ENCODE peak calls at places on chromosomes 12 and 14, in five cellular contexts. Q, X, V, T and D are unnamed samples.

GRCh38 chr12:67925077-67925476 is 64.2 kb upstream of the IFNG-AS1 start:
- DNase-seq in T (peak), X (no peak), V (no peak), Q (no peak), D (no peak)

GRCh38 chr12:1360812-1361211 is 233.6 kb downstream of the FBXL14 start:
- DNase-seq in X (no peak), T (no peak), Q (no peak), V (no peak), D (no peak)

GRCh38 chr14:90903101-90903500 is 86.9 kb upstream of the TTC7B start:
- DNase-seq in X (no peak), Q (peak), V (no peak), T (peak), D (no peak)

GRCh38 chr14:64423987-64424386 is 35.8 kb downstream of the MTHFD1 start:
- DNase-seq in X (no peak), T (peak), Q (no peak), V (no peak), D (no peak)

GRCh38 chr12:121980211-121980891 is 41.3 kb upstream of the BCL7A start:
- DNase-seq in T (no peak), X (no peak), Q (no peak), V (no peak), D (no peak)

GRCh38 chr14:88325883-88326282 is 2.8 kb upstream of the KCNK10 start:
- DNase-seq in T (no peak), V (no peak), X (no peak), Q (no peak), D (no peak)

GRCh38 chr12:64452559-64453329 is 824 bp downstream of the TBK1 start:
- DNase-seq in T (peak), Q (peak), V (no peak), X (no peak), D (no peak)

GRCh38 chr12:13981296-13981962 is at the start of gene GRIN2B:
- DNase-seq in X (no peak), V (no peak), T (no peak), Q (peak), D (no peak)

GRCh38 chr14:101122855-101123129 is 219.3 kb upstream of the RTL1 start:
- DNase-seq in X (no peak), V (peak), T (no peak), Q (no peak), D (no peak)

GRCh38 chr12:79988368-79988767 is 53.5 kb upstream of the PPP1R12A start:
- DNase-seq in V (no peak), X (no peak), T (peak), Q (peak), D (no peak)

GRCh38 chr14:60931206-60931605 is 49.7 kb downstream of the TRMT5 start:
- DNase-seq in X (no peak), Q (no peak), V (no peak), T (no peak), D (no peak)

GRCh38 chr12:21912318-21912717 is 28.9 kb downstream of the ABCC9 start:
- DNase-seq in T (peak), X (no peak), Q (no peak), V (no peak), D (no peak)

GRCh38 chr14:70822706-70823185 is 13.4 kb upstream of the MAP3K9 start:
- DNase-seq in Q (peak), V (no peak), T (no peak), X (peak), D (no peak)

GRCh38 chr12:111792155-111792876 is 25.6 kb downstream of the ALDH2 start:
- DNase-seq in T (no peak), Q (no peak), V (peak), X (peak), D (no peak)

GRCh38 chr14:39673141-39674133 is 241.2 kb upstream of the FBXO33 start:
- DNase-seq in V (no peak), X (no peak), Q (no peak), T (peak), D (no peak)

GRCh38 chr12:120841525-120841924 is 62.6 kb downstream of the SPPL3 start:
- DNase-seq in Q (no peak), V (no peak), X (no peak), T (no peak), D (no peak)

GRCh38 chr14:89748004-89748403 is 206.5 kb downstream of the EFCAB11 start:
- DNase-seq in V (no peak), Q (no peak), X (no peak), T (no peak), D (no peak)

GRCh38 chr14:75234173-75234855 is 44.3 kb upstream of the FOS start:
- DNase-seq in Q (peak), X (peak), T (peak), V (peak), D (no peak)

GRCh38 chr12:58656254-58657009 is 263.9 kb downstream of the LRIG3 start:
- DNase-seq in X (no peak), Q (no peak), T (no peak), V (no peak), D (no peak)

GRCh38 chr14:30283822-30284446 is 275.0 kb upstream of the G2E3 start:
- DNase-seq in Q (peak), T (peak), X (no peak), V (no peak), D (no peak)

GRCh38 chr12:85951823-85952222 is 77.7 kb downstream of the NTS start:
- DNase-seq in T (peak), X (no peak), Q (peak), V (no peak), D (no peak)

GRCh38 chr12:67650127-67650495 is 1.6 kb downstream of the DYRK2 start:
- DNase-seq in T (no peak), X (no peak), V (no peak), Q (no peak), D (no peak)

GRCh38 chr12:115722181-115722580 is 555.3 kb downstream of the MED13L start:
- DNase-seq in Q (no peak), T (no peak), X (no peak), V (no peak), D (no peak)

GRCh38 chr12:21607701-21608100 is 3.1 kb upstream of the GYS2 start:
- DNase-seq in X (no peak), Q (peak), T (peak), V (no peak), D (no peak)

GRCh38 chr14:72723741-72724530 is 170.0 kb downstream of the DPF3 start:
- DNase-seq in X (no peak), T (no peak), Q (no peak), V (no peak), D (no peak)

GRCh38 chr14:44657688-44658388 is 150.8 kb upstream of the FSCB start:
- DNase-seq in T (peak), V (no peak), X (no peak), Q (peak), D (no peak)

GRCh38 chr14:65949711-65950516 is 536.3 kb upstream of the CCDC196 start:
- DNase-seq in V (no peak), T (peak), X (peak), Q (peak), D (no peak)

GRCh38 chr14:31060253-31060875 is 34.2 kb upstream of the STRN3 start:
- DNase-seq in Q (peak), V (peak), X (no peak), T (no peak), D (no peak)

GRCh38 chr14:94040247-94040646 is 14.1 kb downstream of the OTUB2 start:
- DNase-seq in T (no peak), X (peak), V (no peak), Q (no peak), D (no peak)

GRCh38 chr12:51911307-51911706 is 4.0 kb downstream of the ACVRL1 start:
- DNase-seq in Q (no peak), X (peak), V (no peak), T (no peak), D (no peak)

GRCh38 chr14:55834390-55834789 is 254.4 kb downstream of the KTN1 start:
- DNase-seq in V (no peak), Q (no peak), X (no peak), T (no peak), D (no peak)

GRCh38 chr14:56334458-56334857 is 216.2 kb downstream of the PELI2 start:
- DNase-seq in T (no peak), X (no peak), Q (no peak), V (no peak), D (no peak)

GRCh38 chr12:105444050-105444808 is 113.7 kb downstream of the C12orf75 start:
- DNase-seq in V (no peak), Q (no peak), X (no peak), T (no peak), D (no peak)

GRCh38 chr12:112971248-112971647 is 7.1 kb upstream of the OAS2 start:
- DNase-seq in Q (no peak), V (no peak), T (no peak), X (no peak), D (no peak)

GRCh38 chr12:116558280-116559079 is 701 bp upstream of the MAP1LC3B2 start:
- DNase-seq in T (no peak), V (no peak), X (no peak), Q (no peak), D (no peak)

GRCh38 chr12:13156277-13156676 is 40.2 kb upstream of the EMP1 start:
- DNase-seq in T (no peak), Q (no peak), X (no peak), V (no peak), D (no peak)

DNA sequence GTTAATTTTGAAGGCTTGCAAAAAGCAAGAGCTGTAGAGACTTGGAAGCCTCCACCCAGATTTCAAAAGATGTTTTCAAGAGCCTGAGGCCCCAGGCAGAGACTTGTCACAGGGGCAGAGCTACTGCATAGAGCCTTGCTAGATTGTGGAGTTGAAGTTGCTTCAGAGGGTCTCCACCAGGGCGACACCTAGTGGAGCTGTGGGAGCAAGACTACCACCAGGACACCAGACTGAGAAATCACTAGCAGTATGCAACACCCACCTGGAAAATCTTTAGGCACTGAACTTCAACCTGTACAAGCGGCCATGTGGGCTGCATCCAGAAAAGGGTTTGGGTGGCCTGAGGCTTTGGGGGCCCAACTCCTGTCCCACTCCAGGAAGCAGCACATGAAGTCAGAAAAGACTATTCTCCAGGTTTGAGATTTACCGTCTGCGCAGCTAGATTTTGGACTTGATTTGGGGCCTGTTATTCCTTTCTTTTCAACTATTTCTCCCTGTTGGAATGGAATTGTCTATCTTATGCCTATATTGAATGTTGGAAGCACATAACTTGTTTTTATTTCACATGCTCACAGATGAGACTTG is 508.5 kb downstream of the FLRT2 start:
- DNase-seq in Q (peak), T (peak), X (peak), V (no peak), D (no peak)
- TF ChIP-seq CTCF in Q (peak), T (peak), X (peak), V (peak), D (peak)

DNA sequence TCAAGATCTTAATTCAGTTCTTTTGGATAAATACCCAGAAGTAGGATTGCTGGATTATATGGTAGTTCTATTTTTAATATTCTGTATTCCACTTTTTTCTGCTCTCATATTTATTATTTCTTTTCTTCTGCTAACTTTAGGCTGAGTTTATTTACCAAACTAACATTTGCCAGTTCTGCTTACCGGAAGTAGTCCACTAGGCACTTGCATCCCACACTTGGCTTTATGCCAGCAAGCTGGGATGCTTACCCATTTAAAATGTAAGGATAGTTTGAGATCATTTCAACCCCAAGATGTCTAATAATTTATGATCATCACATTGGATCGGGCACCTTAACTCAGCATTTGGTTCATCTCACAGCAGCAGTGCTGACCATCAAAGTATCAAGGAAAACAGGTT is 96.8 kb downstream of the PIK3C2G start:
- DNase-seq in T (no peak), X (no peak), V (no peak), Q (no peak), D (no peak)
- TF ChIP-seq CTCF in T (no peak), X (no peak), V (no peak), Q (no peak), D (no peak)

GRCh38 chr14:80845877-80846276 is 95.7 kb downstream of the CEP128 start:
- DNase-seq in T (peak), V (no peak), X (no peak), Q (no peak), D (no peak)

GRCh38 chr14:80847093-80847492 is 94.4 kb downstream of the CEP128 start:
- DNase-seq in X (no peak), T (no peak), Q (no peak), V (no peak), D (no peak)

GRCh38 chr14:80844872-80845271 is 96.7 kb downstream of the CEP128 start:
- DNase-seq in V (no peak), Q (no peak), X (no peak), T (no peak), D (no peak)

GRCh38 chr14:80850197-80850814 is 91.2 kb downstream of the CEP128 start:
- DNase-seq in X (no peak), Q (peak), V (no peak), T (peak), D (no peak)
- TF ChIP-seq CTCF in X (peak), Q (peak), V (peak), T (peak), D (peak)

GRCh38 chr14:69299286-69300035 is 39.5 kb downstream of the GALNT16 start:
- DNase-seq in Q (no peak), T (no peak), V (no peak), X (peak), D (peak)
- TF ChIP-seq CTCF in Q (no peak), T (no peak), V (no peak), X (no peak), D (peak)

GRCh38 chr14:99174920-99175319 is 97.1 kb downstream of the BCL11B start:
- DNase-seq in X (no peak), Q (no peak), T (no peak), V (no peak), D (no peak)

GRCh38 chr14:99176156-99176945 is 95.6 kb downstream of the BCL11B start:
- DNase-seq in V (no peak), T (no peak), Q (no peak), X (no peak), D (no peak)

GRCh38 chr14:99175331-99176155 is 96.5 kb downstream of the BCL11B start:
- DNase-seq in X (no peak), T (no peak), V (no peak), Q (no peak), D (no peak)

GRCh38 chr14:99173086-99173485 is 98.9 kb downstream of the BCL11B start:
- DNase-seq in Q (no peak), X (no peak), V (no peak), T (no peak), D (no peak)

DNA sequence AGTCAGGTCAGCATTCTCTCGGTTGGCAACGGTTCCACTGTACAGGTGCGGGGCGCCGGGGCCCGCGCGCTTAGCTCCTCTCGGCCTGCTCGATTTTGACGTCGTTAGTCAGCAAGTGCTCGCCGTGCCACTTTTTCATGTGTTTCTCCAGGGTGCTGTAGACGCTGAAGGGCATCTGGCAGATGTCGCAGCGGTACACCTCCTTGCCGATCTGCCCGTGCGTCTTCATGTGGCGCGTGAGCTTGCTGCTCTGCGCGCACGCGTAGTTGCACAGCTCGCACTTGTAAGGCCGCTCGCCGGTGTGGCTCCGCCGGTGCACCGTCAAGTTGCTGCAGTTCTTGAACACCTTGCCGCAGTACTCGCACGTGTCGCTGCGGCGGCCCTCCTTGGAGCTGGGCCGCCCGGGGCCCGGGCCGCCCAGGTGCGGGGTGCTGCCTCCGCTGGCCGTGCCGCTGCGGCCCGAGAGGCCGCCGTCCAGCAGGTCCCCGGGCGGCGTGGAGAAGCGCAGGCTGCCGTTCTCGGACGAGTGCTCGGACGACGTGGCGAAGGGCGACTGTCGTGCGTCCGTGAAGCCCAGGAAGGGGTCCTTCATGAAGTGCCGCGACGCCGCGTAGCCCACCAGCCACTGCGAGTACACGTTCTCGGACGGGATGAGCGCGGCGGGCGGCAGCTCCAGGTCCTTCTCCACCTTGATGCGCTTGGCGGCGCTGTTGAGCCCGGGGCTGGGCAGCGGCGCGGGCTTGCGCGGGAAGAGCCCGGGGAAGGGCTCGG is 97.7 kb downstream of the BCL11B start:
- DNase-seq in X (no peak), T (no peak), V (no peak), Q (no peak), D (no peak)
- TF ChIP-seq CTCF in X (no peak), T (no peak), V (no peak), Q (no peak), D (no peak)

DNA sequence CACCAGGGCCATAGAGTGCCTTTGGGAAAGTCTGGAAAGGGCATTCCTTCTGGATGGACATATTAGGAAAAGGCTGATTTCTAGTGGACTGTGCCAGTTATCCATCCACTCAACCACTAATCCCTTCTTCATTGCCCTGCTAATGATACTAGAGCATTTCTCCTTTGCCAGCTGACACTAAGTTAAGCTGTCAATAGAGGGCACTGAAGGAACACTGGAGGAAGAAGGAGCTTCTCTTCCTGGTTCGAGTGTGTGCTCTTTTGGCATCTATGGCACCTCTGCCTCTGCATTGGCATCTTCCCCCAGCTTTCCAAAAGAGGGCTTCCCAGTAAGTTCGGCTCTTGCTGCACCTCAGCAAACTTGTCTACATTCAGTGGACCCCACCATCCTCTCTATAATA is 165.4 kb downstream of the DERA start:
- DNase-seq in X (no peak), V (no peak), Q (peak), T (peak), D (no peak)
- TF ChIP-seq CTCF in X (peak), V (peak), Q (peak), T (peak), D (peak)

DNA sequence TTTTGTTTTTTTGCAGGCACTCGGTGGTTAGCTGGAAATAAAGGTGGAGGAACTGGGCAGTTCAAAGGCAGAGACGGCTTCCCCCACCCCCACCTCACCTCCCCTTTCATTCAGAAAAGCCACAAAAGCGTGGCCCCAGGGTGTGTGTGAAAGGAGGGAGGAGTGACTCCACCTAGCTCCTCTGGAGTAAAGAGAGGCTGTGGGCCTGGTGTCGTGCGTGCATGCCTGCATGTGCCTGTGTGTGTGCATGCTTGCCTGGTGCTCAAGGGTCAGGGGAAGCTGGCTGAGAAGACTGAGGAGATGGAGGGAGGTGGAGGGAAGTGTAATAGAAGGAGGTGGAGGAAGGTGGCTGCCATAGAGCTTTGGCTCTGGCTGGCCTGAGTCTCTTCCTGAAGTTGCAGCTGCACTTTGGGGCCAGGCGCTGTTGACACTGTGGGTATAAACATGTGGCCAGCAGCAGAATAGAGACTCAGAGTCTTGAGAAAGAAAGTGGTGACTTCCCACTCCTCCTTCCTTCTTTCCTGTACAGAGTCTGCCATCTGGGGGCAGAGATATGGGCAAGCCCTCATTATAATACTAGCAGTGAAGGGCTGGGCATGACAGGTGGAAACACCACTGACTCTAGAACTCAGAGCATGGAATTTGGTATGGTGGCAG is 36.9 kb upstream of the SINHCAF start:
- DNase-seq in V (no peak), Q (peak), X (no peak), T (peak), D (no peak)
- TF ChIP-seq CTCF in V (no peak), Q (peak), X (peak), T (no peak), D (no peak)